ENCODE peak calls at places on chromosomes 2 and 18, in four cellular contexts. A, H, G and I are unnamed samples.

GRCh38 chr2:150274108-150274507 is 213.4 kb downstream of the RND3 start:
- DNase-seq in H (no peak), G (no peak), A (no peak), I (no peak)

GRCh38 chr18:13271512-13271911 is 53.0 kb downstream of the LDLRAD4 start:
- DNase-seq in G (no peak), H (no peak), A (no peak), I (no peak)

GRCh38 chr2:179932786-179933185 is 71.4 kb upstream of the ZNF385B start:
- DNase-seq in G (no peak), H (no peak), A (no peak), I (no peak)

GRCh38 chr2:103235283-103235682 is 473.5 kb downstream of the TMEM182 start:
- DNase-seq in A (no peak), H (no peak), G (no peak), I (no peak)

GRCh38 chr2:186841940-186842339 is 7.0 kb downstream of the ZSWIM2 start:
- DNase-seq in A (no peak), G (no peak), H (no peak), I (peak; percentile 28)

GRCh38 chr2:88580088-88580487 is 47.2 kb downstream of the EIF2AK3 start:
- DNase-seq in H (no peak), G (no peak), A (no peak), I (no peak)

GRCh38 chr18:7897119-7897518 is 330.0 kb downstream of the PTPRM start:
- DNase-seq in G (no peak), A (no peak), H (no peak), I (peak; percentile 28)

GRCh38 chr2:237540823-237541222 is 25.6 kb upstream of the PRLH start:
- DNase-seq in G (no peak), A (no peak), H (no peak), I (peak; percentile 95)

GRCh38 chr2:55902429-55902828 is 21.2 kb downstream of the EFEMP1 start:
- DNase-seq in H (no peak), A (no peak), G (no peak), I (no peak)

GRCh38 chr2:157698430-157698829 is 69.8 kb upstream of the ACVR1C start:
- DNase-seq in A (no peak), G (no peak), H (no peak), I (no peak)

GRCh38 chr2:119263656-119264055 is 40.0 kb downstream of the STEAP3 start:
- DNase-seq in G (no peak), H (no peak), A (no peak), I (no peak)

GRCh38 chr2:3741372-3741771 is 38.0 kb downstream of the DCDC2C start:
- DNase-seq in H (no peak), A (no peak), G (no peak), I (no peak)

GRCh38 chr18:10020176-10020575 is 106.4 kb downstream of the VAPA start:
- DNase-seq in H (no peak), G (no peak), A (no peak), I (no peak)

GRCh38 chr2:226548706-226549105 is 250.9 kb downstream of the IRS1 start:
- DNase-seq in A (no peak), H (no peak), G (no peak), I (no peak)

GRCh38 chr2:79975791-79976565 is 328.6 kb downstream of the LRRTM1 start:
- DNase-seq in H (no peak), G (no peak), A (no peak), I (no peak)